ENCODE peak calls at places on chromosome 12, in six cellular contexts. Q is K562, I is GM12891, D is H1, M is GM12878, C is SK-N-SH. S is an unnamed sample.

GRCh38 chr12:47789141-47789540 is 16.1 kb downstream of the SLC48A1 start:
- DNase-seq in Q (no peak), I (no peak), D (no peak), M (no peak), C (no peak), S (no peak)

GRCh38 chr12:7934560-7935463 is 1.2 kb downstream of the SLC2A3 start:
- DNase-seq in Q (no peak), I (no peak), D (no peak), M (no peak), C (no peak), S (no peak)

GRCh38 chr12:130117256-130117655 is 45.0 kb upstream of the FZD10 start:
- DNase-seq in Q (no peak), I (no peak), D (no peak), M (no peak), C (no peak), S (no peak)

GRCh38 chr12:5003025-5003666 is 40.5 kb upstream of the KCNA5 start:
- DNase-seq in Q (peak; percentile 41), I (peak; percentile 44), D (peak; percentile 54), M (no peak), C (peak; percentile 57), S (peak; percentile 41)

GRCh38 chr12:111150476-111150875 is 218.4 kb downstream of the PHETA1 start:
- DNase-seq in Q (no peak), I (no peak), D (no peak), M (no peak), C (no peak), S (no peak)

GRCh38 chr12:65824314-65824563 is at the start of gene HMGA2:
- DNase-seq in Q (no peak), I (no peak), D (no peak), M (no peak), C (no peak), S (no peak)

GRCh38 chr12:18819471-18819870 is 81.6 kb downstream of the CAPZA3 start:
- DNase-seq in Q (no peak), I (no peak), D (no peak), M (no peak), C (no peak), S (no peak)

GRCh38 chr12:15719230-15719629 is 70.0 kb downstream of the EPS8 start:
- DNase-seq in Q (no peak), I (no peak), D (no peak), M (no peak), C (no peak), S (no peak)

GRCh38 chr12:54052745-54053624 is 650 bp upstream of the HOXC4 start:
- DNase-seq in Q (no peak), I (peak; percentile 62), D (no peak), M (peak; percentile 68), C (peak; percentile 84), S (peak; percentile 74)

GRCh38 chr12:92496790-92497189 is 206.0 kb upstream of the PLEKHG7 start:
- DNase-seq in Q (no peak), I (no peak), D (no peak), M (peak; percentile 90), C (no peak), S (no peak)

GRCh38 chr12:92403210-92404175 is 257.8 kb upstream of the BTG1 start:
- DNase-seq in Q (peak; percentile 71), I (peak; percentile 20), D (no peak), M (peak; percentile 98), C (no peak), S (peak; percentile 21)

GRCh38 chr12:92398565-92399309 is 253.1 kb upstream of the BTG1 start:
- DNase-seq in Q (no peak), I (no peak), D (no peak), M (no peak), C (no peak), S (no peak)

GRCh38 chr12:128959931-128960330 is 106.7 kb downstream of the GLT1D1 start:
- DNase-seq in Q (no peak), I (no peak), D (no peak), M (no peak), C (no peak), S (no peak)

GRCh38 chr12:78916845-78917480 is 52.4 kb downstream of the SYT1 start:
- DNase-seq in Q (no peak), I (no peak), D (no peak), M (no peak), C (no peak), S (no peak)

GRCh38 chr12:57268264-57268663 is 17.3 kb upstream of the STAC3 start:
- DNase-seq in Q (no peak), I (no peak), D (no peak), M (no peak), C (no peak), S (no peak)

GRCh38 chr12:9331218-9331626 is 123.0 kb upstream of the PZP start:
- DNase-seq in Q (peak; percentile 65), I (peak; percentile 32), D (peak; percentile 51), M (peak; percentile 23), C (peak; percentile 72), S (peak; percentile 48)

GRCh38 chr12:130014485-130014807 is 110.6 kb upstream of the TMEM132D start:
- DNase-seq in Q (no peak), I (no peak), D (no peak), M (no peak), C (peak; percentile 51), S (no peak)

GRCh38 chr12:65232490-65233077 is 45.9 kb upstream of the MSRB3 start:
- DNase-seq in Q (no peak), I (no peak), D (no peak), M (no peak), C (peak; percentile 12), S (no peak)

GRCh38 chr12:121129705-121130147 is 3.0 kb upstream of the P2RX7 start:
- DNase-seq in Q (no peak), I (no peak), D (no peak), M (no peak), C (no peak), S (no peak)

GRCh38 chr12:122081108-122081696 is 2.6 kb downstream of the MLXIP start:
- DNase-seq in Q (no peak), I (no peak), D (no peak), M (no peak), C (no peak), S (no peak)

GRCh38 chr12:116202433-116202832 is 75.1 kb downstream of the MED13L start:
- DNase-seq in Q (no peak), I (no peak), D (no peak), M (no peak), C (no peak), S (no peak)

GRCh38 chr12:9391751-9392240 is 183.6 kb upstream of the PZP start:
- DNase-seq in Q (no peak), I (no peak), D (no peak), M (no peak), C (no peak), S (no peak)

GRCh38 chr12:53659011-53659551 is 16.8 kb downstream of the ATP5MC2 start:
- DNase-seq in Q (no peak), I (no peak), D (no peak), M (no peak), C (no peak), S (no peak)

GRCh38 chr12:72297666-72298065 is 25.5 kb downstream of the TRHDE start:
- DNase-seq in Q (no peak), I (no peak), D (no peak), M (no peak), C (no peak), S (no peak)

GRCh38 chr12:72295101-72295500 is 22.9 kb downstream of the TRHDE start:
- DNase-seq in Q (no peak), I (no peak), D (no peak), M (no peak), C (no peak), S (no peak)

GRCh38 chr12:72296389-72296788 is 24.2 kb downstream of the TRHDE start:
- DNase-seq in Q (no peak), I (no peak), D (no peak), M (no peak), C (no peak), S (no peak)

GRCh38 chr12:72293701-72294100 is 21.5 kb downstream of the TRHDE start:
- DNase-seq in Q (no peak), I (no peak), D (no peak), M (no peak), C (no peak), S (no peak)

DNA sequence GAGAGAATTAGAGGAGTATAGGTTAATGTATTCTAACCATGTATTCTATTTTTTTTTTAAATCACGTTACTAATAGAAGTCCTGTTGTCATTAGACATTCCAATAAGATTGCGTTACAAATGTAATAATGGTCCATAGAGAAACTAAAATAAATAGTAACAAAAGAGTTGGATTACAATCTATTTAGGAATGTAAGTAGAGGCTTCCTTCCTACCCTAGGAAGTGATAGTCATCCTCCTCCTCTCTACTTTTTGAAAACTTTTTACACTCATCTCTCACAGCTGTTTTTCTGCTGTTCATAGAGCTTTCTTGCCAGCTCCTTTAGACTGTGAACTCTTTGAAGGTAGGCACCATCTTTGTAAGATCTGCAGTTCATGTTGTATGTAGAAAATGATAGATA is 23.6 kb downstream of the TRHDE start:
- DNase-seq in Q (no peak), I (no peak), D (no peak), M (no peak), C (no peak), S (no peak)
- TF ChIP-seq TAF1 in Q (no peak), I (no peak), D (no peak), M (no peak), C (no peak), S (no peak)

DNA sequence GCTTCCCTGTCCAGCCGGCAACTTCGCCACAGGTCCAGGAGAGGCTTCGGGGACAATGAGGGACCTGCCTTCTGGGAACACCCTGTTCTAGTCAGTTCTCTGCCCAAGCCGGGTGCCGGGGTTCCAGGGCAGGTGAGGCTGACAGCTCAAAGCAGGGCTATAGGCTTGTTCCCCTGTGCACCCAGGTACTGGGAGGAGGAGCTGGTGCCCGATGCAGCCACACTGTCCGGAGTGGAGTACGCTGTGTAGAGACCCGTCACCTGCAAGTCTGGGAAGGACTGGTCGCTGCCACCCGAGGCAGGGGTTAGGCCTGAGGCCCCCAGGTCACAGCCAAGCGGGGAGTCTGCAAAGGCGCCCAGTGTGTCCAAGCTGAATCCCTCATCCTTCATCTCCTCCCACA is 29.6 kb downstream of the FOXN4 start:
- DNase-seq in Q (no peak), I (no peak), D (no peak), M (no peak), C (no peak), S (no peak)
- TF ChIP-seq TAF1 in Q (no peak), I (no peak), D (no peak), M (no peak), C (no peak), S (no peak)

GRCh38 chr12:131783915-131784541 is 44.2 kb upstream of the MMP17 start:
- DNase-seq in Q (no peak), I (no peak), D (no peak), M (peak; percentile 60), C (no peak), S (no peak)
- TF ChIP-seq TAF1 in Q (no peak), I (no peak), D (no peak), M (no peak), C (no peak), S (no peak)

GRCh38 chr12:109330282-109330681 is 17.4 kb upstream of the MYO1H start:
- DNase-seq in Q (no peak), I (no peak), D (no peak), M (no peak), C (no peak), S (no peak)

GRCh38 chr12:109329710-109330109 is 18.0 kb upstream of the MYO1H start:
- DNase-seq in Q (no peak), I (no peak), D (no peak), M (no peak), C (no peak), S (no peak)

GRCh38 chr12:109334887-109335286 is 12.8 kb upstream of the MYO1H start:
- DNase-seq in Q (no peak), I (no peak), D (no peak), M (no peak), C (no peak), S (no peak)

GRCh38 chr12:109331546-109331945 is 16.2 kb upstream of the MYO1H start:
- DNase-seq in Q (no peak), I (no peak), D (no peak), M (no peak), C (peak; percentile 31), S (no peak)

GRCh38 chr12:109329003-109329402 is 18.7 kb upstream of the MYO1H start:
- DNase-seq in Q (no peak), I (no peak), D (no peak), M (no peak), C (no peak), S (no peak)
- TF ChIP-seq TAF1 in Q (no peak), I (no peak), D (no peak), M (no peak), C (no peak), S (no peak)

S was measured in GM12892.